ENCODE peak calls at places on chromosomes 13 and 19, in ten cellular contexts. M, H, I, C, S, Y, X, B, U and E are unnamed samples.

GRCh38 chr13:60327551-60327950 is 69.5 kb upstream of the TDRD3 start:
- DNase-seq in B (no peak), Y (no peak), C (peak; percentile 8), U (no peak), S (no peak), X (no peak), M (no peak), H (no peak), I (no peak), E (no peak)

GRCh38 chr13:44311011-44311481 is 62.6 kb upstream of the SERP2 start:
- DNase-seq in H (no peak), S (no peak), U (no peak), M (no peak), C (no peak), I (no peak), Y (peak; percentile 52), B (peak; percentile 66), X (peak; percentile 71), E (no peak)

GRCh38 chr19:17358395-17358794 is 18.7 kb downstream of the PLVAP start:
- DNase-seq in Y (no peak), C (no peak), H (no peak), S (no peak), M (no peak), X (peak; percentile 69), B (no peak), U (no peak), I (no peak), E (no peak)

GRCh38 chr13:42011601-42012401 is 36.6 kb upstream of the DGKH start:
- DNase-seq in Y (no peak), H (no peak), B (no peak), I (no peak), U (no peak), M (no peak), C (peak; percentile 23), S (no peak), X (no peak), E (no peak)

GRCh38 chr13:86445584-86446140 is 646.4 kb upstream of the SLITRK6 start:
- DNase-seq in C (no peak), Y (no peak), U (no peak), X (peak; percentile 34), B (peak; percentile 42), S (no peak), H (no peak), I (no peak), M (no peak), E (no peak)

GRCh38 chr13:111216166-111216960 is 101.3 kb downstream of the ARHGEF7 start:
- DNase-seq in Y (peak; percentile 27), C (peak; percentile 62), B (no peak), H (peak; percentile 47), X (peak; percentile 47), I (peak; percentile 72), M (peak; percentile 33), U (no peak), S (peak; percentile 43), E (no peak)

GRCh38 chr13:32429406-32429909 is 1.5 kb upstream of the N4BP2L1 start:
- DNase-seq in U (no peak), X (no peak), B (no peak), C (no peak), H (no peak), S (no peak), Y (no peak), M (no peak), I (no peak), E (no peak)

GRCh38 chr13:31201341-31202024 is 1.7 kb downstream of the B3GLCT start:
- DNase-seq in I (no peak), S (peak; percentile 63), M (no peak), B (peak; percentile 34), Y (peak; percentile 59), C (peak; percentile 21), X (peak; percentile 19), U (no peak), H (no peak), E (no peak)

DNA sequence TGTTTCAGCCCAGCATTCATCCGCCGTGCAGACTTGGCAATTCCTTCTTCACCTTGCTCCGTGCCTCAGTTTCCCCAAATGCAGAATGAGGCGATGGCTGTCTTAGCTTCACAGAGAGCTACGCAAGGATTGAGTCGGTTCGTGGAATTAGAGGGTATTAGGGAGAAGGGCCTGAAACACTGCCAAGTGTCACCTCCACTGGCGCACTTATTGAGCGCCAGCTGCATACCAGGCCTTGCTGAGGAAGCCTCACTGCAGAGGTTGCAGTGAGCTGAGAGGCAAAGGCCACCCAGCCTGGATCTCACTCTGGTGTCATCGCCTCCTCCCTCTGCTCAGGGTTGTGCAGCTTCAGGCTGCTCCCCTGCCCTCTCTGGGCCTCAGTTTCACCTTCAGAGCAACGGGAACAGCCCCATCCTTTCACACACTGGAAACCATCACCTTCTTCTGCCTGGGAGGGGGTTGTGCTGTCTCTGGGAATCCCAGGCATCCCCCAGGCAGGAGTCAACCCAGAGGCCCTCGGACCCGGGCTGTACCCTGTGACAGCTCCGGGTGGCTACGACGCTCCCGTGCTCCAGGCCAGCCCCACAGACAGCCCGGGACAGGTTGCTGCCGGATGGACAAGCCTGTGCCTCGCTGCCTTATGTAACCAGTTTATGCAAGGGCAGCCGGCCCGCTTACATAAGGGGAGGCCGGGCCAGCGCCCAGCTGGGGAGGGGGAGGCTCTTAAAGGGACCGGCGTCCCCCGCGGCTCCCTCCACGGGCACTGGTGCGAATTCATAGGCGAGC is 31.9 kb downstream of the NFIC start:
- DNase-seq in S (peak; percentile 82), U (no peak), H (no peak), X (peak; percentile 54), B (no peak), C (peak; percentile 90), M (peak; percentile 62), Y (peak; percentile 41), I (peak; percentile 85), E (no peak)
- H3K4me3 ChIP-seq in S (peak overlapping the region; percentile 6), U (no peak overlapping the region), H (no peak overlapping the region), X (no peak overlapping the region), B (no peak overlapping the region), C (no peak overlapping the region), M (no peak overlapping the region), Y (no peak overlapping the region), I (peak overlapping the region; percentile 57), E (no peak overlapping the region)

GRCh38 chr19:1254081-1254527 is 5.7 kb downstream of the MIDN start:
- DNase-seq in Y (no peak), X (peak; percentile 35), U (no peak), I (peak; percentile 76), S (no peak), M (no peak), H (no peak), C (peak; percentile 41), B (no peak), E (no peak)

GRCh38 chr19:1251503-1252220 is 3.3 kb downstream of the MIDN start:
- DNase-seq in X (peak; percentile 50), H (peak; percentile 71), S (no peak), Y (no peak), C (peak; percentile 84), M (no peak), I (peak; percentile 87), B (no peak), U (no peak), E (no peak)

GRCh38 chr19:1252221-1252817 is 3.9 kb downstream of the MIDN start:
- DNase-seq in I (peak; percentile 96), U (peak; percentile 87), S (peak; percentile 91), C (peak; percentile 97), B (peak; percentile 93), M (peak; percentile 85), X (peak; percentile 90), Y (peak; percentile 88), H (peak; percentile 64), E (no peak)

GRCh38 chr19:1253514-1254080 is 5.2 kb downstream of the MIDN start:
- DNase-seq in Y (peak; percentile 88), C (no peak), X (peak; percentile 94), U (no peak), I (no peak), H (no peak), S (no peak), B (peak; percentile 80), M (peak; percentile 75), E (no peak)

DNA sequence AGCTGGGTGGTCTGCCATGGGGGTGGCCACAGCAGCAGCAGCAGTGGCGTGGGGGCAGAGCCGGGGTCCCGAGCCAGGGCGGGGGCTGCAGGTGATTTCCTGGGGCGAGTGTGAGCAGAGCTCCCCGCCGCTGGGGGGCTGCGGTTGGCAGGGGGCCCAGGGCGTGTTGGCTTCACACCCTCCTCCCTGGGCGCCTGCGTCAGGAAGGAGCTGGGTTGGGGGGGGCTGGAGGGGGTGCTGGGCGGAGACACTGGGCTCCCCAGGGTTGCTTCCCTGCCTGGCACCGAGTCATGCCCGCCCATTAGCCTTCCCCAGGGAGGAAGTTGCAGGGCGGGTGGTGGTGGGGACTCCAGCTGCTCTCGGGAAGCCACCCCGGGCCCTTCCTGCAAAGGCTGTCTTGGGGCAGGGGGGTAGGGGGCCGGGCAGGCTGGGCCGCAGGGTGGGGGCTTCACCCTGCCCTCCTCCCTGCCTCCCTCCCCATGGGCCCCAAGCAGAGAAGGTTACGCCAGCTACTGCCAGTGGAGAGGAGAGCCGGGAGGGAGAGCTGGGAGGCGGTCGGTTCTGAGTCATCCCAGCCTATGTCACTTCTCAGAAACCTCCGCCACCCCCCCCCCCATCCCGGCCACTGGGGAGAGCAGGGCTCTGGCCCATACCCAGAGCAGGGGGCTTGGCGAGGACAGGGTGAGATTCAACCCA is 4.6 kb downstream of the MIDN start:
- DNase-seq in S (peak; percentile 94), I (peak; percentile 94), B (peak; percentile 95), U (peak; percentile 96), M (peak; percentile 91), Y (peak; percentile 97), X (peak; percentile 99), C (peak; percentile 88), H (peak; percentile 76), E (peak; percentile 91)
- TF ChIP-seq CTCF in S (no peak), I (no peak), B (no peak), U (peak; percentile 17), M (no peak), Y (peak; percentile 24), X (no peak), C (no peak), H (peak; percentile 42), E (peak; percentile 43)

DNA sequence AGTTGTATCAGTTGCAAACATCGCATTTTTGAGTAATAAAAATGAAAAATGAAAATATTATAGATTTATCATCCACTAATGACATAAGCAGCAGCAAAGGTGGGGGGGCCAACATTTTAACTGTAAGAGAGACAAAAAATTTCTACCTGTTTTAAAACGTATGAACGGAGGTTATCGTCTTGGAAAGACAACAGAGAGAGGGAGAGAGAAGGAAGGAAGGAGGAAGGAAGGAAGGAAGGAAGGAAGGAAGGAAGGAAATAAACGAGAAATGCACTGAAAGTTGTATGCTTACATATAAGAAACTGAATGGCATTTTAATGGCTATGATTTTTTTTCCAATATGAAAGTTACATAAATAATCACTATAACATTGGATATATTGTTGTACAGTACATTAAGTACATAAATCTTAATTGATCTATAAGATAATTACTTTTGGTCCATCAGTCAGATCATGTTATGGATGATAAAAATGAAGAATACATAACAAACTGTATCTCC is 862.8 kb upstream of the SLITRK1 start:
- DNase-seq in Y (no peak), X (no peak), H (no peak), I (no peak), C (no peak), S (no peak), B (no peak), U (no peak), M (no peak), E (no peak)
- H3K4me3 ChIP-seq in Y (no peak overlapping the region), X (no peak overlapping the region), H (no peak overlapping the region), I (no peak overlapping the region), C (no peak overlapping the region), S (no peak overlapping the region), B (no peak overlapping the region), U (no peak overlapping the region), M (no peak overlapping the region), E (no peak overlapping the region)

GRCh38 chr19:48814895-48815294 is 4.1 kb upstream of the BCAT2 start:
- DNase-seq in Y (no peak), C (no peak), M (no peak), S (no peak), H (no peak), X (no peak), U (no peak), B (no peak), I (no peak), E (no peak)

GRCh38 chr19:48815870-48816501 is 5.2 kb upstream of the BCAT2 start:
- DNase-seq in B (peak; percentile 6), H (peak; percentile 55), X (peak; percentile 46), I (no peak), U (no peak), M (no peak), S (no peak), C (peak; percentile 84), Y (peak; percentile 43), E (no peak)

GRCh38 chr19:48810151-48810550 is 678 bp downstream of the BCAT2 start:
- DNase-seq in S (no peak), U (no peak), B (no peak), H (peak; percentile 52), Y (no peak), X (no peak), C (no peak), I (no peak), M (no peak), E (no peak)

GRCh38 chr19:48812094-48812929 is 1.5 kb upstream of the BCAT2 start:
- DNase-seq in I (peak; percentile 96), C (peak; percentile 97), U (no peak), H (peak; percentile 91), S (peak; percentile 90), M (peak; percentile 91), Y (peak; percentile 13), X (peak; percentile 76), B (peak; percentile 44), E (no peak)

GRCh38 chr19:48813123-48813911 is 2.5 kb upstream of the BCAT2 start:
- DNase-seq in B (no peak), M (no peak), S (no peak), X (no peak), H (no peak), Y (no peak), I (peak; percentile 49), U (no peak), C (peak; percentile 35), E (no peak)
- TF ChIP-seq CTCF in B (no peak), M (no peak), S (peak; percentile 14), X (peak; percentile 42), H (peak; percentile 63), Y (no peak), I (no peak), U (peak; percentile 16), C (no peak), E (no peak)